ENCODE peak calls at places on chromosomes 5 and 9, in four cellular contexts. E is HepG2, L is K562, V is GM12878. K is an unnamed sample.

GRCh38 chr9:120985759-120986353 is 59.3 kb upstream of the TRAF1 start:
- DNase-seq in E (peak; percentile 56), V (no peak), L (peak; percentile 30), K (peak; percentile 39)

GRCh38 chr5:855771-856530 is 5.2 kb upstream of the ZDHHC11 start:
- DNase-seq in E (no peak), V (no peak), L (no peak), K (no peak)

GRCh38 chr9:92660266-92660665 is 9.7 kb downstream of the IPPK start:
- DNase-seq in E (no peak), L (no peak), V (no peak), K (no peak)

GRCh38 chr5:57843016-57843402 is 360.4 kb upstream of the ACTBL2 start:
- DNase-seq in V (no peak), L (no peak), E (no peak), K (no peak)

GRCh38 chr5:54644226-54644625 is 126.7 kb downstream of the SNX18 start:
- DNase-seq in V (no peak), E (no peak), L (no peak), K (no peak)

GRCh38 chr9:92964981-92965758 is 17.8 kb downstream of the FGD3 start:
- DNase-seq in E (no peak), V (no peak), L (no peak), K (no peak)

GRCh38 chr5:132064738-132065331 is 4.4 kb downstream of the IL3 start:
- DNase-seq in L (peak; percentile 83), V (peak; percentile 45), E (peak; percentile 52), K (peak; percentile 83)

GRCh38 chr9:2764371-2764770 is 47.1 kb downstream of the KCNV2 start:
- DNase-seq in L (no peak), E (no peak), V (peak; percentile 9), K (no peak)

GRCh38 chr5:114363837-114364236 is 2.0 kb downstream of the KCNN2 start:
- DNase-seq in V (no peak), L (no peak), E (no peak), K (no peak)

GRCh38 chr9:98795295-98795955 is 930 bp downstream of the ANKS6 start:
- DNase-seq in L (no peak), V (no peak), E (no peak), K (no peak)

GRCh38 chr5:95647331-95647659 is 718 bp downstream of the RFESD start:
- DNase-seq in V (no peak), E (no peak), L (no peak), K (no peak)

GRCh38 chr9:100011062-100011681 is 87.6 kb downstream of the ERP44 start:
- DNase-seq in L (peak; percentile 48), E (peak; percentile 59), V (peak; percentile 38), K (peak; percentile 25)

GRCh38 chr5:141940695-141941271 is 17.1 kb downstream of the DELE1 start:
- DNase-seq in L (peak; percentile 33), E (no peak), V (no peak), K (no peak)

GRCh38 chr5:179342577-179342976 is 2.7 kb downstream of the ADAMTS2 start:
- DNase-seq in E (no peak), V (no peak), L (no peak), K (no peak)

GRCh38 chr9:88076286-88077070 is 61.8 kb downstream of the SPATA31C2 start:
- DNase-seq in V (no peak), L (peak; percentile 39), E (peak; percentile 50), K (peak; percentile 75)

GRCh38 chr5:65190328-65191053 is 291.2 kb downstream of the ADAMTS6 start:
- DNase-seq in L (no peak), E (no peak), V (peak; percentile 17), K (no peak)

GRCh38 chr5:65191554-65192126 is 290.1 kb downstream of the ADAMTS6 start:
- DNase-seq in E (no peak), V (no peak), L (no peak), K (no peak)

GRCh38 chr5:65194871-65195270 is 286.8 kb downstream of the ADAMTS6 start:
- DNase-seq in V (no peak), L (no peak), E (no peak), K (no peak)

GRCh38 chr5:65186646-65187227 is 295.0 kb downstream of the ADAMTS6 start:
- DNase-seq in V (no peak), L (no peak), E (no peak), K (no peak)

GRCh38 chr5:65192326-65192725 is 289.4 kb downstream of the ADAMTS6 start:
- DNase-seq in E (no peak), L (no peak), V (no peak), K (no peak)
- TF ChIP-seq FOXM1 in E (no peak), L (no peak), V (no peak), K (no peak)

GRCh38 chr9:122835313-122835731 is 6.9 kb upstream of the PDCL start:
- DNase-seq in E (peak; percentile 31), V (no peak), L (peak; percentile 24), K (no peak)
- TF ChIP-seq FOXK2 in E (no peak), V (no peak), L (no peak), K (no peak)

DNA sequence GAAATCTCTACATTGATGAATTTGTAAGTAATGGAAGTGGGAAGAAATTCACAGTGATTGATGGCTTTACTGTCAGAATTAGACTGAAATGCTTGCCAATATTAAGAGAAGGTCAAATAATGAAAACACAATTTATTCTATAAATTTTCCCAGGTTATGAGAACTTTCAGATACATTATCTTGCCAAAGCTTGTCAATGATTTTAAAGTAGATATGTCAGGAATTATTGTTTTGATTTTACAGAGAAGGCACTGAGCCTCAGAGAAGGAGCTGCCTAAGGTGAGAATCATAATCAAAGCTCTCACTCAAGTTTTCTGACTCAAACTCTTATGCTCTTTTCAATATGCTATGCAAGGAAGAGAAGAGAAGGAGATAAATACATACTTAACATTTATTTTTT is 564.0 kb upstream of the RGMB start:
- DNase-seq in E (no peak), V (no peak), L (no peak), K (no peak)
- TF ChIP-seq FOXM1 in E (no peak), V (no peak), L (no peak), K (no peak)

DNA sequence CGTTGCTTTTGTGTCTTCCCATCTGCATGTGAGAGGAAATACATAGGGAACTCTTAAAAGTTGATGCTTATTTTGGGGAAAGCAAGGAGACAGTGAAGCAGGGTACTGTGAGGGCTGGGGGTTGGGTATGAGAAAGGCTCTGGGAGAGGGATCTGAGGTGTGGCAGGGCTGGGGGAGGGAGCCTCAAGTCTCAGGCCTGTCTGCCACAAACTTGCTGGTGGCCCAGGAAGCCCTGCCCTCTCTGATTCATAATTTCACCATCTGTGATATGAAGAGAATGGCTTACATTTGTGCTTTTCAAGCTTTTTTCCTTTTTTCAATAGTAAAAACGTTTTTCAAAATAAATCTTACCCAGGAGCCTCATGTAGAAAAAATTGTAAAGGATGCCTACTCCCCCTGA is 89.5 kb upstream of the SAP30L start:
- DNase-seq in V (no peak), E (no peak), L (no peak), K (no peak)
- TF ChIP-seq FOXK2 in V (no peak), E (no peak), L (no peak), K (no peak)

DNA sequence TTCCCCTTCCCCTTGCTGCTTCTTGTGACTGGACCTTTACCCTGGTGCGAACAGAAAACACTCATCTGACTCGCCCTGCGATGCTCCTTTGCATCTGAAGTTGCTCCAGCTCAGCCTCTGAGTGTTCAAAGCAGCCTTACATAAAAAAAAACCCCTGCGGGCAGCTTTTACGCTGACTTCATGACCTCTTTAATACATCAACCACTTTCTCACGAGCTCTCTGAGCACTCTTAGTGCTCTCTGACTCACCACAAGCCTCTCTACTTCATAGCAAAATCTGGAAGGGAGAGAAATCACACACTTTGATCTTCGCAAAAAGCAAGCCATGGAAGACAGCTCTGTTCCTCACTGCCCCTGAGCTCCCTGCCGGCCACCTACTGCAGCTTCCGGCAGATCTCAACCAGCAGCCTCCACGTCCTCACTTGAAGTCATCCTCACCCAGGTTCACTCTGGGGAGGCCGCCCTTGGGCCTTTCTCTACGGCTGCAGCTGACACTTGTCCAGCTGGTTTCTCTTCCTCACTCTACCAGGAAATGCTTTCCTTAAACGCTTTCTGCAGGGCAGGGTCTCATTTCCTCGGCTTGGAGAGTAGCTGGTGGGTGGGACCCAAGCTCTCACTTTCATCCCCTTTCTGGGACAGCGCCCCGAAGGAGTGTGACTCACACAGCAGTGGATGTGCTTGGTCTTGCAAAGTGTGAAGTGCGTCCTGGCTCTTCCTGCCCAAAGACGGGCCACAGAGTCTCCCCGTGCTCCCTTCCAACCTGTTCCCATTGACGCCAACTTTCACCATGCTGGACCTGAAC is 5.3 kb downstream of the SLC34A1 start:
- DNase-seq in E (peak; percentile 21), V (peak; percentile 71), L (no peak), K (no peak)
- TF ChIP-seq FOXM1 in E (no peak), V (no peak), L (no peak), K (no peak)

GRCh38 chr5:24819841-24820240 is 175.1 kb upstream of the CDH10 start:
- DNase-seq in L (no peak), V (no peak), E (no peak), K (no peak)
- TF ChIP-seq FOXK2 in L (no peak), V (no peak), E (no peak), K (no peak)

DNA sequence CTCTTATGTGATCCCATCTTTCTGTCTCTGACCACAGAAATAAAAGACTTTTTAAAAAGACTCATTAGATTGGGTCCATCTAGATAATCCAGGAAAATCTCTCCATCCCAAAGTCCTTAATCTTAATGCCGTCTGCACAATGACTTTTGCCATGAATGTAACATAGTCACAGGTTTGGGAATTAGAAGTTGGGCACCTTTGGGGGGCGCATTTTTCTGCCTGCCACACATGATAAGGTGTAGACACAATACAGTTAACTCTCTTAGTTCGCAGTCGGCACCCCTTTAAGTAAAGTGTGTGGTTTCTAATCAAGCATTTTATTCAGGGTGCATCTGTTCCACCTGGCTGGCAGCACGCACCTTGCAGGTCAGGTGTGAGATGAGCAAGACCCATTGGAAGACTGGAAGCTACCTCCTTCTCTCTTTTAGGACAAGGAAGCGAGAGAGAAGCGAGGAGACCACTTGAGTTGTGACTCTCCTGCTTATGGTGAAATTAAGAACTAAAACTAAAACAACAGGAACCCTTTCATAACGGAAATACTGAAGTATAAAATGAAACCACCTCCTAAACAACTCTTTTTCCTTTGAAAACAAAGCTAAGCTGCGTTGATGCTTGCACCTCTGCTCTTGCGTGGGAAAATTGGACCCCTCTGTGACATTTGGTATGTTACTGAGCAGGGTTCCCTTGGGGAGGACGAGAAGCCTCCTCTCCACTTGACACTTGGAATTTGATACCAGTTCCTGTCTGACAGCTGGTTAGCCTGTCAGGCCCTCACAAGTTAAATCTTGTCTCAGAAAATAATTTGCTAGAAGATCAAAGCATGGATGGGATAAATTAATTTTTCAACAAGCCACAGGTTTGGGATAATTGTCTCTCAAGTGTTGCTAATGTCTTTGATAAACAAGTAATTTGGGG is 304.6 kb upstream of the DMRT1 start:
- DNase-seq in L (no peak), V (no peak), E (no peak), K (no peak)
- TF ChIP-seq FOXM1 in L (no peak), V (no peak), E (no peak), K (no peak)

GRCh38 chr5:93582677-93583524 is at the start of gene NR2F1:
- DNase-seq in L (peak; percentile 68), V (no peak), E (peak; percentile 99), K (peak; percentile 75)

GRCh38 chr5:93581738-93582414 is 857 bp upstream of the NR2F1-AS1 start:
- DNase-seq in V (no peak), L (no peak), E (peak; percentile 41), K (no peak)

GRCh38 chr5:93584531-93585053 is 1.6 kb downstream of the NR2F1 start:
- DNase-seq in L (no peak), E (no peak), V (no peak), K (no peak)

GRCh38 chr5:93583799-93584530 is 943 bp downstream of the NR2F1 start:
- DNase-seq in L (no peak), E (peak; percentile 32), V (no peak), K (no peak)

DNA sequence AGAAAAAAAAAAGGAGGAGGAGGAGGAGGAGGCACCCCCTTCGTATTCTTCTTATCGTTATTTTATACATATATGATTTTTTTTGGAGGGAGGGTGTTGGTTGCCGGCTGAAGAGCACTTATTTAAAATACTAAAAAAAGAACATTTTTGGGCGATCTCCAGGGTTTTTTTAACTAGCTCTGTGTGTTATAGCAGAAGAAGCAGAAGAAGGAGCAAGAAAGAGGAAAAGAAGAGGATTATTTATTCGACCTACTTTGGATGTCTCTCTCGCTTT is 440 bp downstream of the NR2F1 start:
- DNase-seq in L (no peak), E (no peak), V (no peak), K (no peak)
- TF ChIP-seq FOXK2 in L (no peak), E (no peak), V (no peak), K (no peak)